ENCODE peak calls at places on chromosomes 6 and 20, in four cellular contexts. H is GM12878, D is SK-N-SH, Y is H1. A is an unnamed sample.

GRCh38 chr6:41551857-41552256 is 5.7 kb downstream of the FOXP4 start:
- DNase-seq in H (no peak), D (no peak), Y (no peak), A (no peak)

GRCh38 chr20:32842688-32843524 is 15.8 kb upstream of the EFCAB8 start:
- DNase-seq in H (no peak), D (no peak), Y (no peak), A (no peak)

GRCh38 chr20:34110025-34111013 is 1.7 kb downstream of the EIF2S2 start:
- DNase-seq in H (no peak), D (no peak), Y (no peak), A (no peak)

GRCh38 chr6:82362868-82363267 is 749 bp upstream of the TPBG start:
- DNase-seq in H (no peak), D (peak), Y (no peak), A (no peak)

GRCh38 chr6:136657629-136658028 is 107.4 kb upstream of the MAP7 start:
- DNase-seq in H (no peak), D (no peak), Y (no peak), A (no peak)

GRCh38 chr6:111871207-111871606 is 2.0 kb downstream of the FYN start:
- DNase-seq in H (no peak), D (no peak), Y (no peak), A (no peak)

GRCh38 chr6:117448011-117448410 is 22.3 kb upstream of the ROS1 start:
- DNase-seq in H (no peak), D (no peak), Y (no peak), A (no peak)

GRCh38 chr6:11258260-11259237 is 26.1 kb upstream of the NEDD9 start:
- DNase-seq in H (no peak), D (no peak), Y (no peak), A (no peak)

GRCh38 chr6:20217900-20218299 is 5.6 kb upstream of the MBOAT1 start:
- DNase-seq in H (no peak), D (no peak), Y (no peak), A (no peak)

GRCh38 chr6:106192824-106193223 is 106.7 kb downstream of the PRDM1 start:
- DNase-seq in H (no peak), D (peak), Y (no peak), A (no peak)

GRCh38 chr6:38603492-38603891 is 36.2 kb downstream of the BTBD9 start:
- DNase-seq in H (no peak), D (no peak), Y (no peak), A (no peak)

GRCh38 chr6:15980801-15981200 is 148.1 kb upstream of the MYLIP start:
- DNase-seq in H (no peak), D (no peak), Y (no peak), A (no peak)

GRCh38 chr20:58511861-58512260 is 3.3 kb downstream of the APCDD1L start:
- DNase-seq in H (no peak), D (peak), Y (peak), A (no peak)

GRCh38 chr6:18148304-18149025 is 6.4 kb downstream of the TPMT start:
- DNase-seq in H (no peak), D (no peak), Y (no peak), A (no peak)

GRCh38 chr20:46035253-46035652 is 6.2 kb downstream of the SLC12A5 start:
- DNase-seq in H (no peak), D (no peak), Y (no peak), A (no peak)

GRCh38 chr6:90707223-90707622 is 120.4 kb upstream of the MAP3K7 start:
- DNase-seq in H (no peak), D (no peak), Y (no peak), A (no peak)

GRCh38 chr6:90709597-90709996 is 122.7 kb upstream of the MAP3K7 start:
- DNase-seq in H (no peak), D (no peak), Y (no peak), A (no peak)

GRCh38 chr6:90703383-90703782 is 116.5 kb upstream of the MAP3K7 start:
- DNase-seq in H (no peak), D (no peak), Y (no peak), A (no peak)

GRCh38 chr6:90712165-90712564 is 125.3 kb upstream of the MAP3K7 start:
- DNase-seq in H (no peak), D (no peak), Y (no peak), A (no peak)

DNA sequence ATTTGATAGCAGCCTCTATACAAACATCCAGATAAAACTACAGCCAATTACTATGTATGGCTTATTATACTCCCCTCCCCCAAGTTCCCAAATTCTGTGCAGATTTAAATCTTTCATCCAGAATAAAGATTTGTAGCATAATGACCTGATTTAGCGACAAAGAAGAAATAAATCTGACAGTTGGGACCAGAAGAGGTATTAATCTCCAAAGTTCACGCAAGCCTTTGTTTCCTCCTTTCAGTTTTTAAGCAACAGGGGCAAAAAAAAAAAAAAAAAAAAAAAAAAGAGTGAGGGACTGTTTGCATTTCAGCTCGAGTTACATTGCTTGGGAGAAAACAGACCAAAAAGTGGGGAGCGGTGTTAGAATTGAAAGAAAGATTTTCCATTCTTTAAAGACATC is 121.5 kb upstream of the MAP3K7 start:
- DNase-seq in H (no peak), D (no peak), Y (no peak), A (no peak)
- TF ChIP-seq NRF1 in H (no peak), D (no peak), Y (no peak), A (no peak)

GRCh38 chr6:37538107-37538506 is 38.4 kb upstream of the CCDC167 start:
- DNase-seq in H (no peak), D (no peak), Y (peak), A (peak)
- TF ChIP-seq NRF1 in H (no peak), D (no peak), Y (no peak), A (no peak)

GRCh38 chr20:37864275-37864674 is 38.7 kb upstream of the VSTM2L start:
- DNase-seq in H (no peak), D (no peak), Y (no peak), A (no peak)
- TF ChIP-seq NRF1 in H (no peak), D (no peak), Y (no peak), A (no peak)

DNA sequence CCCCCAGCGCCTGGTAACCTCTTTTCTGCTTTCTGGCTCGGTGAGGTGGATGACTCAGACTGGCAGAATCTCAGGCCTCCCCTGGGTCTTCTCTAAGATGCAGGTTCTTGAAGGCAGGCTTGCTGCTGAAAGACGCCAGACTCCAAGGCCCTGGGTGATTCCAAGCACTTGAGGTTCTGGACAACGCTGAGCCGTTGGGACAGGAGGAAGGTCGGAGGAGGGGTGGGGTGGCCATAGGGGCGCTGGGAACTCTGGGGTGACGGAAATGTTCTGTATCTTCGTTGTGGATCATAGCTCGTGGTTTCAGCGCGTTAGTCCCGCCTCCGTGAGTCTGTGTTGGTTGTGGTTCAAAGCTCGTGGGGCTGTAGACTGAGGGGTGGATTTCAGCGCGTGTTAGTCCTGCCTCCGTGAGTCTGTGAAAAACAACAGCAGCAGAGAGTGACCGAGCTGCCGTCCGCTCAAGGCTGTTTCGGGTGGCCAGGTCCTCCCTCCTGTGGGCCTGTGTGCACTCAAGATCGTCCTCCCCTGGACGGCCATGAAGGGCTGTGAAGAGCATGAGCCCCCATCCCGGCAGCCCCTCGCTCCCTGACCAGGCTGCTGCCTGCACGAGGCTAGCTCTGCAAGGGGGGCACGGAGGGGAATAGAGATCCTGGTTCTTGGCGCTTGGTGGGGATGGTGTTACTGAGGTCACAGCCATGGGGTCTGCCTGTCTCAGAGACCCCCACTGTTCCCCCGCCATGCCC is 7.7 kb downstream of the NTSR1 start:
- DNase-seq in H (no peak), D (no peak), Y (no peak), A (no peak)
- TF ChIP-seq NRF1 in H (no peak), D (no peak), Y (no peak), A (no peak)

GRCh38 chr20:48962976-48963730 is 41.6 kb downstream of the ARFGEF2 start:
- DNase-seq in H (no peak), D (no peak), Y (no peak), A (no peak)
- TF ChIP-seq NRF1 in H (no peak), D (no peak), Y (no peak), A (no peak)

A was measured in K562.